ENCODE peak calls at places on chromosomes 12 and 14, in six cellular contexts. W, G, N, U, T and J are unnamed samples.
A peak's percentile ranks its signal among the peaks of the same experiment; 100 is the strongest.

GRCh38 chr12:121214171-121214777 is 4.3 kb downstream of the P2RX4 start:
- DNase-seq in W (no peak), U (no peak), G (no peak), T (peak; percentile 29), N (no peak), J (no peak)

GRCh38 chr14:51592836-51593235 is 58.9 kb upstream of the FRMD6 start:
- DNase-seq in N (no peak), W (no peak), G (no peak), T (no peak), U (no peak), J (no peak)

GRCh38 chr12:82415402-82415801 is 57.1 kb downstream of the METTL25 start:
- DNase-seq in U (no peak), T (no peak), G (no peak), N (no peak), W (no peak), J (no peak)

GRCh38 chr14:54338696-54339317 is 58.0 kb upstream of the CDKN3 start:
- DNase-seq in N (no peak), W (no peak), T (peak; percentile 78), U (no peak), G (no peak), J (no peak)

GRCh38 chr12:41509655-41510054 is 321.5 kb downstream of the PDZRN4 start:
- DNase-seq in U (no peak), W (no peak), N (no peak), T (no peak), G (no peak), J (no peak)

GRCh38 chr12:18643673-18644072 is 94.1 kb downstream of the PLCZ1 start:
- DNase-seq in W (no peak), G (no peak), N (no peak), T (no peak), U (no peak), J (no peak)

GRCh38 chr12:43883748-43884147 is 47.9 kb downstream of the TMEM117 start:
- DNase-seq in W (no peak), T (no peak), G (no peak), N (no peak), U (no peak), J (no peak)

GRCh38 chr12:55899035-55899434 is 28.7 kb downstream of the PYM1 start:
- DNase-seq in W (no peak), T (no peak), N (no peak), G (no peak), U (no peak), J (no peak)

GRCh38 chr12:20183563-20183962 is 184.8 kb upstream of the PDE3A start:
- DNase-seq in W (no peak), U (no peak), G (no peak), T (peak; percentile 59), N (no peak), J (no peak)

GRCh38 chr12:21001778-21002177 is 129.2 kb upstream of the SLCO1B1 start:
- DNase-seq in U (no peak), T (no peak), N (no peak), G (no peak), W (no peak), J (no peak)

GRCh38 chr14:81837304-81837703 is 303.7 kb upstream of the SEL1L start:
- DNase-seq in G (no peak), T (no peak), N (no peak), W (no peak), U (no peak), J (no peak)

GRCh38 chr12:70444903-70445302 is 78.8 kb downstream of the KCNMB4 start:
- DNase-seq in T (peak; percentile 64), U (no peak), N (no peak), W (no peak), G (no peak), J (no peak)

GRCh38 chr14:25108959-25109358 is 59.0 kb upstream of the STXBP6 start:
- DNase-seq in N (no peak), G (no peak), W (peak; percentile 28), U (no peak), T (no peak), J (peak; percentile 65)

GRCh38 chr14:20434701-20435453 is 1.1 kb downstream of the KLHL33 start:
- DNase-seq in W (no peak), N (no peak), U (no peak), G (no peak), T (peak; percentile 54), J (no peak)

GRCh38 chr12:95796225-95796981 is 5.8 kb upstream of the NTN4 start:
- DNase-seq in W (no peak), N (no peak), G (no peak), T (no peak), U (no peak), J (no peak)

GRCh38 chr12:126926023-126926600 is 1340.9 kb upstream of the TMEM132C start:
- DNase-seq in G (no peak), N (no peak), U (no peak), W (no peak), T (no peak), J (no peak)

GRCh38 chr12:1911598-1912575 is 6.6 kb downstream of the CACNA2D4 start:
- DNase-seq in T (no peak), U (peak; percentile 33), N (peak; percentile 65), G (peak; percentile 89), W (no peak), J (peak; percentile 15)

GRCh38 chr12:108446766-108447165 is 68.3 kb upstream of the FICD start:
- DNase-seq in W (no peak), U (no peak), T (no peak), G (no peak), N (no peak), J (no peak)

GRCh38 chr14:64217747-64218146 is 76.4 kb downstream of the ESR2 start:
- DNase-seq in T (no peak), W (no peak), N (no peak), G (no peak), U (no peak), J (no peak)

GRCh38 chr14:23446291-23446851 is 10.9 kb upstream of the MYH7 start:
- DNase-seq in G (no peak), T (no peak), W (no peak), U (no peak), N (no peak), J (no peak)

GRCh38 chr14:104235686-104236085 is 97.3 kb downstream of the KIF26A start:
- DNase-seq in T (no peak), U (peak; percentile 28), N (peak; percentile 15), W (no peak), G (no peak), J (no peak)

GRCh38 chr14:105021656-105022275 is 883 bp upstream of the CDCA4 start:
- DNase-seq in N (peak; percentile 88), T (no peak), U (no peak), W (no peak), G (no peak), J (peak; percentile 29)

GRCh38 chr12:81598205-81598604 is 160.9 kb downstream of the PPFIA2 start:
- DNase-seq in N (no peak), W (no peak), T (no peak), U (no peak), G (no peak), J (no peak)

GRCh38 chr12:93622485-93622884 is 50.0 kb downstream of the SOCS2 start:
- DNase-seq in G (no peak), W (no peak), U (no peak), N (no peak), T (peak; percentile 14), J (no peak)

DNA sequence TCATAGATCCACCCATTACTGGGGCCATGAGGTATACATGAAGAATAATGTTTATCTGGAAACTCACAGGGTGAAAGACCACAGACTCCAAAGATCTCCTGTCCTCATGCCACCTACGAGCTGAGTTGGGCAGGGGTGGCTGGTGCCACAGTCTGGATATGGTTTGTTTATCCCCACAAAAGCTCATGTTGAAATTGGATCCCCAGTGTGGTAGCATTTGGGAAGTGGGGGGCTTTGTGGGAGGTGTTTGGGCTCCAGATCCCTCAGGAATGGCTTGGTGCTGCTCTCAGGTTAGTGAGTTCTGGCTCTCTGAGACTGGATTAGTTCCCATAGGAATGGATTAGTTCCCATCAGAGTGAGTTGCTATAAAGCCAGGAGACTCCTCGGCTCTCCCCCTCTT is 192.3 kb upstream of the FSCB start:
- DNase-seq in N (no peak), U (no peak), G (no peak), T (no peak), W (no peak), J (no peak)
- TF ChIP-seq POLR2A in N (no peak), U (no peak), G (no peak), T (no peak), W (no peak), J (no peak)

GRCh38 chr12:59031313-59031712 is 111.0 kb upstream of the LRIG3 start:
- DNase-seq in T (no peak), G (no peak), N (no peak), W (no peak), U (no peak), J (no peak)

GRCh38 chr12:59027199-59027598 is 106.9 kb upstream of the LRIG3 start:
- DNase-seq in G (no peak), N (no peak), W (no peak), U (no peak), T (no peak), J (no peak)

GRCh38 chr12:59036341-59036740 is 116.0 kb upstream of the LRIG3 start:
- DNase-seq in U (no peak), N (no peak), G (no peak), W (no peak), T (no peak), J (no peak)

DNA sequence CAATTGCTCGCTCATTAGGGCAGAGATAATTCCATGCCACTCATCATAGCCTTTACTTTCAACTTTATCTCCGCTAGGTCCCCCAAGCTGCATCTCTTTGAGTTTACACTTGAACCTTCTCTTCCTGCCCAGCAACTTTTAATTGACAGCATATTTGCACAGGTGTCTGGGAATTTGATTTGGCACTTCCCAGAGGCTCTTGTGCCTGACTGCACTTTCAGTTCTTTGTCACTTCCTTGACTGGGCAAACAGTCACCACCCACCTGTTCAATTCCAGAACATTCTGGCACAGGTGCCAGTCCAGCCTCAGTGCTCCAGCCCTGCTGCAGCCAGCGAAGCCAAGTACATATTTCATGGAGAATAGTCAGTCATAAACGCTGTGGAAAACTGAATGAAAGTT is 110.1 kb upstream of the LRIG3 start:
- DNase-seq in G (no peak), T (no peak), N (no peak), U (no peak), W (peak; percentile 84), J (peak; percentile 83)
- TF ChIP-seq POLR2AphosphoS5 in G (no peak), T (no peak), N (no peak), U (no peak), W (peak; percentile 93), J (peak; percentile 83)

GRCh38 chr12:110666892-110667291 is 22.0 kb downstream of the HVCN1 start:
- DNase-seq in U (no peak), N (peak; percentile 54), W (no peak), T (no peak), G (no peak), J (no peak)
- TF ChIP-seq POLR2A in U (no peak), N (no peak), W (no peak), T (no peak), G (no peak), J (no peak)

DNA sequence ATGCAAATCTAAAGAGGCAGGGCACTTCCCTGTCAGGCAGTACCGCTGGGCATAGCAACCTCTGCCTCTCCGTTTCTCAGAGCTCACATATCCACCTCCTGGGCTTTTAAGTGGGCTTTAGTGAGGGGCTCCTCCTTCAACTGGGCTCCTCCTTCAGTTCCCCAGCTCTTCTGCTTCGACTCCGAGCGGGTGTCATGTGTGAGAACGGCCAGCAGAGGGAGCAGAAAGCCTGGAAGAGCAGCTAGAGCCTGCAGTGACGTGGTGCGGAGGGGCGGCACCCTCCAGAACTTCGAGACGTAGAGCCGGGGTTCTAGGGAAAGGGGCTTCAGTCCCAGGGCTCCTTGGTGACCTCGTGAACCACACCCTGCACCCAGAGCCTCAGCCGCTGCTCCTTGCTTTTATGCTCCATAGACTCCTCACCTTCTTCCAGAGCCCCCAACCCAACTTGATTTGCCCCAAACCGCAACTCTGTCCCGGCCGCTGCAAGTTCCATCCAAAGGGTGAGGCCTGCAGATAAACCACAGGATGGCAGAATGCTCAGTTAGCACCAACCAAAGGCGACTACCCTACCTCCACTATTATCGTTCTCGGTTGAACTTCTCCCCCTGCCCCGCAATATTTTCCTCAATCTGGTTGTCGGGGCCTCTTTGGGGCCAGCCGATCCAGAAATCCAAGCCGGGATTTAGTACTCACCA is 383 bp upstream of the GLI1 start:
- DNase-seq in W (peak; percentile 92), G (peak; percentile 97), N (peak; percentile 97), T (peak; percentile 93), U (peak; percentile 85), J (peak; percentile 94)
- TF ChIP-seq POLR2AphosphoS5 in W (peak; percentile 71), G (peak; percentile 70), N (peak; percentile 79), T (no peak), U (no peak), J (no peak)